ENCODE peak calls at places on chromosomes 11 and 22, in five cellular contexts. S is HCT116; A is DMS153; W is right lobe of liver; I is stimulated activated CD8-positive, alpha-beta memory T cell treated with anti-CD3 and anti-CD28 coated beads, Interleukin-15, amount 100 ng/mL, for 4 hours. Z is an unnamed sample.
A peak's percentile ranks its signal among the peaks of the same experiment; 100 is the strongest.

GRCh38 chr11:66068923-66069714 is 953 bp upstream of the PACS1 start:
- DNase-seq in S (no peak), A (no peak), W (peak; percentile 59), I (no peak), Z (no peak)

GRCh38 chr11:113991718-113992458 is 17.0 kb downstream of the HTR3A start:
- DNase-seq in S (no peak), A (peak; percentile 81), W (no peak), I (no peak), Z (no peak)

GRCh38 chr22:23786261-23786710 is 480 bp upstream of the SMARCB1 start:
- DNase-seq in S (no peak), A (no peak), W (peak; percentile 75), I (no peak), Z (peak; percentile 74)

GRCh38 chr11:79963886-79964660 is 523.2 kb upstream of the TENM4 start:
- DNase-seq in S (no peak), A (no peak), W (no peak), I (no peak), Z (no peak)

GRCh38 chr11:134158023-134158422 is 65.7 kb downstream of the NCAPD3 start:
- DNase-seq in S (no peak), A (no peak), W (no peak), I (no peak), Z (no peak)

GRCh38 chr11:1437500-1437899 is 47.8 kb downstream of the BRSK2 start:
- DNase-seq in S (no peak), A (no peak), W (no peak), I (no peak), Z (no peak)

GRCh38 chr22:43670545-43670944 is 141.6 kb downstream of the EFCAB6 start:
- DNase-seq in S (no peak), A (no peak), W (no peak), I (no peak), Z (no peak)

GRCh38 chr11:2999464-2999998 is 7.4 kb upstream of the NAP1L4 start:
- DNase-seq in S (no peak), A (no peak), W (peak; percentile 31), I (no peak), Z (no peak)

GRCh38 chr11:116170526-116171120 is 602.2 kb downstream of the BUD13 start:
- DNase-seq in S (no peak), A (no peak), W (peak; percentile 31), I (no peak), Z (no peak)

GRCh38 chr22:38719196-38719595 is 13.5 kb downstream of the GTPBP1 start:
- DNase-seq in S (no peak), A (no peak), W (no peak), I (no peak), Z (no peak)

GRCh38 chr11:64888406-64888757 is 10.0 kb upstream of the EHD1 start:
- DNase-seq in S (no peak), A (no peak), W (no peak), I (no peak), Z (no peak)

GRCh38 chr11:107669156-107669740 is 42.6 kb downstream of the SLN start:
- DNase-seq in S (no peak), A (no peak), W (no peak), I (no peak), Z (no peak)

GRCh38 chr11:62612366-62613274 is at the start of the genes EML3 and ROM1:
- DNase-seq in S (no peak), A (peak; percentile 74), W (peak; percentile 89), I (peak; percentile 78), Z (no peak)

GRCh38 chr11:94647926-94648325 is 80.8 kb downstream of the PIWIL4 start:
- DNase-seq in S (no peak), A (no peak), W (no peak), I (no peak), Z (no peak)

GRCh38 chr11:92886243-92886905 is 83.1 kb upstream of the MTNR1B start:
- DNase-seq in S (peak; percentile 46), A (peak; percentile 74), W (no peak), I (no peak), Z (peak; percentile 53)